ENCODE peak calls at places on chromosomes 12 and 14, in ten cellular contexts. One of them, this sample, is unnamed.

GRCh38 chr14:36289954-36290353 is 30.5 kb downstream of the MBIP start:
- DNase-seq in adrenal gland: no peak
- DNase-seq in pancreas: no peak
- DNase-seq in DND-41: no peak
- DNase-seq in GM23338: no peak
- DNase-seq in fibroblast of lung: no peak
- DNase-seq in CD8-positive, alpha-beta T cell: no peak
- DNase-seq in psoas muscle: no peak
- DNase-seq in thoracic aorta: no peak
- DNase-seq in K562: no peak
- DNase-seq in this sample: no peak

GRCh38 chr12:43852744-43853143 is 16.9 kb downstream of the TMEM117 start:
- DNase-seq in thoracic aorta: no peak
- DNase-seq in fibroblast of lung: no peak
- DNase-seq in K562: no peak
- DNase-seq in adrenal gland: no peak
- DNase-seq in DND-41: no peak
- DNase-seq in CD8-positive, alpha-beta T cell: no peak
- DNase-seq in pancreas: no peak
- DNase-seq in psoas muscle: no peak
- DNase-seq in GM23338: no peak
- DNase-seq in this sample: no peak

GRCh38 chr14:58082011-58082410 is 70.0 kb downstream of the ARMH4 start:
- DNase-seq in K562: no peak
- DNase-seq in CD8-positive, alpha-beta T cell: no peak
- DNase-seq in fibroblast of lung: peak; percentile 51
- DNase-seq in thoracic aorta: no peak
- DNase-seq in pancreas: no peak
- DNase-seq in GM23338: no peak
- DNase-seq in adrenal gland: no peak
- DNase-seq in psoas muscle: no peak
- DNase-seq in DND-41: no peak
- DNase-seq in this sample: no peak

GRCh38 chr12:75969768-75970167 is 61.8 kb downstream of the PHLDA1 start:
- DNase-seq in CD8-positive, alpha-beta T cell: no peak
- DNase-seq in pancreas: no peak
- DNase-seq in adrenal gland: no peak
- DNase-seq in K562: no peak
- DNase-seq in thoracic aorta: no peak
- DNase-seq in DND-41: no peak
- DNase-seq in fibroblast of lung: no peak
- DNase-seq in GM23338: peak; percentile 79
- DNase-seq in psoas muscle: no peak
- DNase-seq in this sample: no peak

GRCh38 chr12:42589465-42590323 is at the start of gene PRICKLE1:
- DNase-seq in fibroblast of lung: peak; percentile 81
- DNase-seq in CD8-positive, alpha-beta T cell: no peak
- DNase-seq in pancreas: peak; percentile 72
- DNase-seq in DND-41: no peak
- DNase-seq in psoas muscle: peak; percentile 72
- DNase-seq in GM23338: peak; percentile 67
- DNase-seq in K562: peak; percentile 79
- DNase-seq in thoracic aorta: no peak
- DNase-seq in adrenal gland: no peak
- DNase-seq in this sample: peak; percentile 74

GRCh38 chr12:49049566-49050224 is 10.9 kb downstream of the KMT2D start:
- DNase-seq in pancreas: no peak
- DNase-seq in psoas muscle: no peak
- DNase-seq in GM23338: no peak
- DNase-seq in DND-41: no peak
- DNase-seq in fibroblast of lung: peak; percentile 79
- DNase-seq in CD8-positive, alpha-beta T cell: no peak
- DNase-seq in thoracic aorta: no peak
- DNase-seq in K562: no peak
- DNase-seq in adrenal gland: no peak
- DNase-seq in this sample: no peak

GRCh38 chr12:50665170-50665569 is 98.7 kb upstream of the ATF1 start:
- DNase-seq in GM23338: no peak
- DNase-seq in K562: no peak
- DNase-seq in pancreas: no peak
- DNase-seq in fibroblast of lung: no peak
- DNase-seq in adrenal gland: no peak
- DNase-seq in CD8-positive, alpha-beta T cell: no peak
- DNase-seq in psoas muscle: no peak
- DNase-seq in thoracic aorta: no peak
- DNase-seq in DND-41: no peak
- DNase-seq in this sample: no peak

GRCh38 chr12:89701606-89702206 is 6.9 kb downstream of the ATP2B1 start:
- DNase-seq in fibroblast of lung: no peak
- DNase-seq in thoracic aorta: no peak
- DNase-seq in pancreas: no peak
- DNase-seq in K562: no peak
- DNase-seq in DND-41: no peak
- DNase-seq in adrenal gland: no peak
- DNase-seq in CD8-positive, alpha-beta T cell: no peak
- DNase-seq in psoas muscle: no peak
- DNase-seq in GM23338: no peak
- DNase-seq in this sample: no peak

GRCh38 chr12:75259170-75259569 is 49.5 kb upstream of the KCNC2 start:
- DNase-seq in adrenal gland: no peak
- DNase-seq in psoas muscle: no peak
- DNase-seq in pancreas: no peak
- DNase-seq in fibroblast of lung: no peak
- DNase-seq in DND-41: no peak
- DNase-seq in GM23338: peak; percentile 24
- DNase-seq in CD8-positive, alpha-beta T cell: no peak
- DNase-seq in thoracic aorta: no peak
- DNase-seq in K562: no peak
- DNase-seq in this sample: no peak

GRCh38 chr14:94030571-94030970 is 4.4 kb downstream of the OTUB2 start:
- DNase-seq in CD8-positive, alpha-beta T cell: no peak
- DNase-seq in DND-41: no peak
- DNase-seq in psoas muscle: no peak
- DNase-seq in K562: no peak
- DNase-seq in thoracic aorta: no peak
- DNase-seq in GM23338: no peak
- DNase-seq in fibroblast of lung: no peak
- DNase-seq in pancreas: no peak
- DNase-seq in adrenal gland: no peak
- DNase-seq in this sample: no peak

GRCh38 chr14:94028450-94028826 is 2.3 kb downstream of the OTUB2 start:
- DNase-seq in adrenal gland: no peak
- DNase-seq in fibroblast of lung: peak; percentile 71
- DNase-seq in pancreas: no peak
- DNase-seq in psoas muscle: peak; percentile 17
- DNase-seq in CD8-positive, alpha-beta T cell: no peak
- DNase-seq in K562: no peak
- DNase-seq in GM23338: no peak
- DNase-seq in thoracic aorta: no peak
- DNase-seq in DND-41: no peak
- DNase-seq in this sample: no peak

GRCh38 chr14:94029250-94029649 is 3.1 kb downstream of the OTUB2 start:
- DNase-seq in adrenal gland: no peak
- DNase-seq in CD8-positive, alpha-beta T cell: no peak
- DNase-seq in DND-41: no peak
- DNase-seq in K562: no peak
- DNase-seq in thoracic aorta: no peak
- DNase-seq in pancreas: no peak
- DNase-seq in psoas muscle: no peak
- DNase-seq in GM23338: no peak
- DNase-seq in fibroblast of lung: no peak
- DNase-seq in this sample: no peak

GRCh38 chr14:94031161-94031875 is 5.2 kb downstream of the OTUB2 start:
- DNase-seq in adrenal gland: no peak
- DNase-seq in pancreas: no peak
- DNase-seq in fibroblast of lung: no peak
- DNase-seq in K562: no peak
- DNase-seq in CD8-positive, alpha-beta T cell: no peak
- DNase-seq in thoracic aorta: no peak
- DNase-seq in DND-41: no peak
- DNase-seq in psoas muscle: no peak
- DNase-seq in GM23338: no peak
- DNase-seq in this sample: no peak

DNA sequence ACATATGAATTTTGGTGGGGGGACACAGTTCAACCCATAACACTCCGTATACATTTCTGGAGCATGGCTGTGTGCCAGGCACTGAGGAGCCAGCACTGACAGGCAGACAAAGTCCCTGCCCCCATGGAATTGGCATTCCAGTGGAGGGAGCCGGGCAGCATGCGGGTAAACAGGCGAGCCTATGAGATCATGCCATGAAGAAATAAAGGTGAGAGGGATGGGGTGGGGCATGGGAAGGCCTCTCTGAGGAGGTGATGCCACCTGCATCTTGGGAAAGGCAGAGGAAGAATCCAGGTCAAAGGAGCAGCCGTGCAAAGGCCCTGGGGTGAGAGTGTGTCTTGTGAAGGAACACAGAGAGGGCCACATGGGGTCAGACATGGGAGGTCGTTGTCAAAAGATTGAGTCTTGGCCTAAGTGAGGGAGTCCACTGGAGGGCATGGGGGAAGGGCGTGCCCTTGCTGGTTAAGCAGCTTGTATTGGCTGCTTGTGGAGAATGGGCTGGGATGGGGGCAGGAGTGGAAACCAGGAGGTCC is 3.6 kb downstream of the OTUB2 start:
- DNase-seq in thoracic aorta: no peak
- DNase-seq in pancreas: no peak
- DNase-seq in DND-41: no peak
- DNase-seq in CD8-positive, alpha-beta T cell: no peak
- DNase-seq in adrenal gland: no peak
- DNase-seq in psoas muscle: no peak
- DNase-seq in fibroblast of lung: no peak
- DNase-seq in GM23338: no peak
- DNase-seq in K562: no peak
- DNase-seq in this sample: no peak
- H3K4me1 ChIP-seq in thoracic aorta: no peaks in the 10 kb centered on the region
- H3K4me1 ChIP-seq in pancreas: no peaks in the 10 kb centered on the region
- H3K4me1 ChIP-seq in DND-41: no peaks in the 10 kb centered on the region
- H3K4me1 ChIP-seq in CD8-positive, alpha-beta T cell: no peaks in the 10 kb centered on the region
- H3K4me1 ChIP-seq in adrenal gland: no peaks in the 10 kb centered on the region
- H3K4me1 ChIP-seq in psoas muscle: no peaks in the 10 kb centered on the region
- H3K4me1 ChIP-seq in fibroblast of lung: no peaks in the 10 kb centered on the region
- H3K4me1 ChIP-seq in GM23338: no peaks in the 10 kb centered on the region
- H3K4me1 ChIP-seq in K562: peaks cover 7% of the 10 kb centered on the region
- H3K4me1 ChIP-seq in this sample: no peaks in the 10 kb centered on the region

DNA sequence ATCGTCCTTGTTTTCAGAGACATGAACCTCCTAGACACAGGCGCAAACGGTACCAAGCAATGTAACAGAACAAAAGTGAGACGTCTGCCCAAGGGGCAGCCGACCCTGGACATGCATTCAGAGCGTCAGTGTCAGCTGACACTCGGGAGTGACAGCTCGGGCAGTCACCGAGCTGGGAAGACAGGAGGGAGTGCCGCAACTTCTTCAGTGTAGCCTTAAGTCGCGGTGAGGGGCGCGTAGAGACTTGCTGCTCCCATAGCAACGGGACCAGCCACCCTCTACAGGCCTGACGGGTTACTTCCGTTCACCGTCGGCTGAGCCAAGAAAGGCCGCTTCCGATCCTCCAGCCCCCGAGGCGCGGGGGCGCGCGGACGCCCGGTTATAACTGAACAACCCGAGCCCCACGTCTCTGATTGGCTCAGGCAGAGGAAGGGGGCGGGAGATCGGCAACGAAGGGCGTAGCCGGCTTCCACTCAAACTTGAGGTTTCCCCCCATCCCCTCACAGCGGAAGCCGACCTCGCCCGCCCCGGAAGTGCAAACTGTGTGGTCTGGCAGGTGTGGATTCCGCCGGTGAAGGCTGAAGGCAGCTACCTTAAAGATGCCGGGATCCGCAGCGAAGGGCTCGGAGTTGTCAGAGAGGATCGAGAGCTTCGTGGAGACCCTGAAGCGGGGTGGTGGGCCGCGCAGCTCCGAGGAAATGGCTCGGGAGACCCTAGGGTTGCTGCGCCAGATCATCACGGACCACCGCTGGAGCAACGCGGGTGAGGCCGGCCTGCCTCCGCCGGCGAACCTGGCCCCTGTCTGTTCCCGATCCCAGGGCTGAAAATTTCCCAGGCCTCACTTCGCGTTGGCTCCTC is at the start of gene EIF2B2:
- DNase-seq in psoas muscle: peak; percentile 99
- DNase-seq in fibroblast of lung: peak; percentile 95
- DNase-seq in DND-41: peak; percentile 99
- DNase-seq in CD8-positive, alpha-beta T cell: peak; percentile 99
- DNase-seq in adrenal gland: peak; percentile 99
- DNase-seq in GM23338: peak; percentile 99
- DNase-seq in thoracic aorta: peak; percentile 93
- DNase-seq in K562: peak; percentile 94
- DNase-seq in pancreas: peak; percentile 98
- DNase-seq in this sample: peak; percentile 99
- TF ChIP-seq CTCF in psoas muscle: peak; percentile 20
- TF ChIP-seq CTCF in fibroblast of lung: no peak
- TF ChIP-seq CTCF in DND-41: peak; percentile 18
- TF ChIP-seq CTCF in CD8-positive, alpha-beta T cell: no peak
- TF ChIP-seq CTCF in adrenal gland: no peak
- TF ChIP-seq CTCF in GM23338: peak; percentile 19
- TF ChIP-seq CTCF in thoracic aorta: peak; percentile 23
- TF ChIP-seq CTCF in K562: no peak
- TF ChIP-seq CTCF in pancreas: no peak
- TF ChIP-seq CTCF in this sample: peak; percentile 17

GRCh38 chr12:88529531-88530488 is 50.5 kb downstream of the KITLG start:
- DNase-seq in GM23338: no peak
- DNase-seq in fibroblast of lung: peak; percentile 38
- DNase-seq in psoas muscle: no peak
- DNase-seq in adrenal gland: no peak
- DNase-seq in CD8-positive, alpha-beta T cell: no peak
- DNase-seq in thoracic aorta: no peak
- DNase-seq in K562: no peak
- DNase-seq in DND-41: no peak
- DNase-seq in pancreas: no peak
- DNase-seq in this sample: no peak

GRCh38 chr12:88530868-88531267 is 49.4 kb downstream of the KITLG start:
- DNase-seq in psoas muscle: no peak
- DNase-seq in DND-41: no peak
- DNase-seq in pancreas: no peak
- DNase-seq in adrenal gland: no peak
- DNase-seq in thoracic aorta: no peak
- DNase-seq in CD8-positive, alpha-beta T cell: no peak
- DNase-seq in fibroblast of lung: no peak
- DNase-seq in K562: no peak
- DNase-seq in GM23338: no peak
- DNase-seq in this sample: no peak
- H3K36me3 ChIP-seq in psoas muscle: peaks cover 8% of the 10 kb centered on the region
- H3K36me3 ChIP-seq in DND-41: no peaks in the 10 kb centered on the region
- H3K36me3 ChIP-seq in pancreas: no peaks in the 10 kb centered on the region
- H3K36me3 ChIP-seq in adrenal gland: no peaks in the 10 kb centered on the region
- H3K36me3 ChIP-seq in thoracic aorta: no peaks in the 10 kb centered on the region
- H3K36me3 ChIP-seq in CD8-positive, alpha-beta T cell: no peaks in the 10 kb centered on the region
- H3K36me3 ChIP-seq in fibroblast of lung: peaks cover 6% of the 10 kb centered on the region
- H3K36me3 ChIP-seq in K562: no peaks in the 10 kb centered on the region
- H3K36me3 ChIP-seq in GM23338: no peaks in the 10 kb centered on the region
- H3K36me3 ChIP-seq in this sample: no peaks in the 10 kb centered on the region

GRCh38 chr12:114671664-114672476 is 12.1 kb downstream of the TBX3 start:
- DNase-seq in psoas muscle: no peak
- DNase-seq in thoracic aorta: no peak
- DNase-seq in K562: no peak
- DNase-seq in DND-41: no peak
- DNase-seq in adrenal gland: peak; percentile 78
- DNase-seq in GM23338: peak; percentile 73
- DNase-seq in fibroblast of lung: no peak
- DNase-seq in CD8-positive, alpha-beta T cell: no peak
- DNase-seq in pancreas: no peak
- DNase-seq in this sample: peak; percentile 83
- H3K4me1 ChIP-seq in psoas muscle: no peaks in the 10 kb centered on the region
- H3K4me1 ChIP-seq in thoracic aorta: no peaks in the 10 kb centered on the region
- H3K4me1 ChIP-seq in K562: peaks cover 16% of the 10 kb centered on the region
- H3K4me1 ChIP-seq in DND-41: no peaks in the 10 kb centered on the region
- H3K4me1 ChIP-seq in adrenal gland: peaks cover 60% of the 10 kb centered on the region
- H3K4me1 ChIP-seq in GM23338: peaks cover 76% of the 10 kb centered on the region
- H3K4me1 ChIP-seq in fibroblast of lung: peaks cover 23% of the 10 kb centered on the region
- H3K4me1 ChIP-seq in CD8-positive, alpha-beta T cell: no peaks in the 10 kb centered on the region
- H3K4me1 ChIP-seq in pancreas: no peaks in the 10 kb centered on the region
- H3K4me1 ChIP-seq in this sample: peaks cover 18% of the 10 kb centered on the region

This sample was measured in BE2C.